ENCODE peak calls at places on chromosomes 6 and 20, in seven cellular contexts. H is AG09319, Z is mesothelial cell of epicardium, I is SW 1271, M is neural crest cell, C is ovary, T is SHP77. F is an unnamed sample.

GRCh38 chr20:3471397-3472021 is 691 bp downstream of the ATRN start:
- DNase-seq in Z (no peak), H (no peak), M (no peak), I (no peak), T (no peak), C (peak; percentile 46), F (no peak)

GRCh38 chr20:35556871-35557270 is 15.0 kb downstream of the ERGIC3 start:
- DNase-seq in C (no peak), T (no peak), Z (no peak), M (no peak), I (no peak), H (no peak), F (no peak)

GRCh38 chr6:137823826-137824501 is 43.1 kb upstream of the TNFAIP3 start:
- DNase-seq in M (peak; percentile 30), T (no peak), I (no peak), Z (no peak), C (peak; percentile 51), H (peak; percentile 59), F (no peak)

GRCh38 chr6:155303361-155303870 is 10.9 kb downstream of the TFB1M start:
- DNase-seq in T (no peak), I (no peak), Z (no peak), C (no peak), M (no peak), H (no peak), F (no peak)

GRCh38 chr6:139829557-139829956 is 455.1 kb upstream of the CITED2 start:
- DNase-seq in C (peak; percentile 28), I (no peak), H (no peak), M (no peak), Z (no peak), T (no peak), F (no peak)

GRCh38 chr6:136235233-136235564 is 14.9 kb downstream of the MTFR2 start:
- DNase-seq in T (peak; percentile 36), I (no peak), Z (no peak), M (no peak), C (no peak), H (no peak), F (no peak)

GRCh38 chr6:30006170-30007131 is 54.6 kb upstream of the POLR1H start:
- DNase-seq in C (peak; percentile 57), Z (no peak), I (no peak), H (no peak), T (no peak), M (no peak), F (peak; percentile 50)

GRCh38 chr6:79718509-79719247 is 87.5 kb downstream of the SH3BGRL2 start:
- DNase-seq in H (peak; percentile 38), M (no peak), I (no peak), Z (no peak), T (no peak), C (no peak), F (no peak)

GRCh38 chr6:156844089-156844488 is 66.9 kb downstream of the ARID1B start:
- DNase-seq in I (no peak), H (no peak), M (no peak), Z (no peak), C (no peak), T (no peak), F (no peak)

GRCh38 chr6:148086843-148087242 is 255.8 kb upstream of the SASH1 start:
- DNase-seq in M (no peak), T (no peak), Z (no peak), C (no peak), I (no peak), H (no peak), F (no peak)

GRCh38 chr6:125220712-125221111 is 67.1 kb downstream of the TPD52L1 start:
- DNase-seq in T (no peak), C (no peak), H (no peak), M (peak; percentile 4), I (no peak), Z (no peak), F (no peak)

GRCh38 chr6:41638002-41638800 is at the start of gene MDFI:
- DNase-seq in C (peak; percentile 46), H (no peak), M (peak; percentile 50), Z (peak; percentile 72), I (no peak), T (no peak), F (no peak)

GRCh38 chr6:108133594-108134179 is 32.1 kb upstream of the NR2E1 start:
- DNase-seq in H (peak; percentile 11), M (peak; percentile 63), I (no peak), T (peak; percentile 84), C (peak; percentile 41), Z (peak; percentile 86), F (peak; percentile 90)

GRCh38 chr6:154509421-154510143 is 903 bp downstream of the CNKSR3 start:
- DNase-seq in I (peak; percentile 49), Z (peak; percentile 52), T (no peak), H (no peak), C (peak; percentile 55), M (peak; percentile 25), F (peak; percentile 40)

GRCh38 chr6:129251669-129252376 is 368.9 kb downstream of the LAMA2 start:
- DNase-seq in Z (peak; percentile 63), C (peak; percentile 34), M (peak; percentile 65), H (peak; percentile 37), T (peak; percentile 29), I (peak; percentile 51), F (no peak)

GRCh38 chr6:15033850-15034203 is 212.0 kb upstream of the JARID2 start:
- DNase-seq in H (no peak), M (no peak), Z (no peak), T (no peak), I (no peak), C (no peak), F (no peak)

GRCh38 chr6:21824431-21825180 is 231.1 kb downstream of the SOX4 start:
- DNase-seq in Z (no peak), T (no peak), M (no peak), C (no peak), H (no peak), I (no peak), F (no peak)

GRCh38 chr6:31007694-31008093 is 2.6 kb upstream of the MUC22 start:
- DNase-seq in M (no peak), H (peak; percentile 0), I (peak; percentile 43), Z (no peak), C (no peak), T (no peak), F (no peak)

GRCh38 chr6:16409531-16410441 is 171.4 kb downstream of the GMPR start:
- DNase-seq in H (peak; percentile 47), M (peak; percentile 56), C (peak; percentile 38), T (peak; percentile 30), I (peak; percentile 24), Z (peak; percentile 54), F (no peak)

GRCh38 chr20:35571566-35571965 is 29.7 kb downstream of the ERGIC3 start:
- DNase-seq in I (no peak), H (no peak), M (no peak), T (no peak), C (no peak), Z (no peak), F (no peak)

GRCh38 chr20:60011512-60012507 is 53.6 kb downstream of the CDH26 start:
- DNase-seq in Z (no peak), I (no peak), C (no peak), T (peak; percentile 69), M (no peak), H (no peak), F (no peak)

GRCh38 chr20:10524034-10524476 is 89.0 kb downstream of the SLX4IP start:
- DNase-seq in H (no peak), T (peak; percentile 96), I (no peak), Z (no peak), C (peak; percentile 56), M (peak; percentile 5), F (no peak)

GRCh38 chr20:59737073-59737691 is 132.8 kb downstream of the PHACTR3 start:
- DNase-seq in I (no peak), H (no peak), T (no peak), Z (no peak), C (no peak), M (no peak), F (no peak)

GRCh38 chr6:128655978-128656498 is 135.6 kb upstream of the PTPRK start:
- DNase-seq in C (no peak), M (no peak), H (peak; percentile 27), T (no peak), Z (no peak), I (peak; percentile 88), F (no peak)